ENCODE peak calls at places on chromosomes 5 and 9, in four cellular contexts. One of them, this sample, is unnamed.

GRCh38 chr5:179967489-179967888 is 59.8 kb upstream of the TBC1D9B start:
- DNase-seq in WTC11: no peak
- DNase-seq in dorsolateral prefrontal cortex: no peak
- DNase-seq in AG09319: no peak
- DNase-seq in this sample: no peak

GRCh38 chr5:175772747-175773533 is 98.4 kb upstream of the CPLX2 start:
- DNase-seq in dorsolateral prefrontal cortex: no peak
- DNase-seq in AG09319: no peak
- DNase-seq in WTC11: peak
- DNase-seq in this sample: peak

GRCh38 chr5:59218424-59219045 is 635.7 kb downstream of the RAB3C start:
- DNase-seq in AG09319: no peak
- DNase-seq in WTC11: no peak
- DNase-seq in dorsolateral prefrontal cortex: no peak
- DNase-seq in this sample: peak

GRCh38 chr5:124519396-124519795 is 227.0 kb downstream of the ZNF608 start:
- DNase-seq in WTC11: no peak
- DNase-seq in AG09319: peak
- DNase-seq in dorsolateral prefrontal cortex: no peak
- DNase-seq in this sample: peak

GRCh38 chr5:32369032-32369431 is 56.3 kb upstream of the MTMR12 start:
- DNase-seq in WTC11: no peak
- DNase-seq in dorsolateral prefrontal cortex: no peak
- DNase-seq in AG09319: no peak
- DNase-seq in this sample: no peak

GRCh38 chr5:32708949-32709348 is 2.2 kb upstream of the NPR3 start:
- DNase-seq in dorsolateral prefrontal cortex: no peak
- DNase-seq in AG09319: no peak
- DNase-seq in WTC11: peak
- DNase-seq in this sample: no peak

GRCh38 chr5:179323026-179323571 is 22.2 kb downstream of the ADAMTS2 start:
- DNase-seq in WTC11: peak
- DNase-seq in AG09319: no peak
- DNase-seq in dorsolateral prefrontal cortex: peak
- DNase-seq in this sample: no peak

GRCh38 chr9:131839281-131840084 is 99.6 kb upstream of the RAPGEF1 start:
- DNase-seq in AG09319: no peak
- DNase-seq in WTC11: no peak
- DNase-seq in dorsolateral prefrontal cortex: no peak
- DNase-seq in this sample: peak

GRCh38 chr9:128713941-128714573 is 9.9 kb downstream of the ZDHHC12 start:
- DNase-seq in dorsolateral prefrontal cortex: no peak
- DNase-seq in WTC11: peak
- DNase-seq in AG09319: no peak
- DNase-seq in this sample: no peak

GRCh38 chr9:88400021-88400420 is 11.8 kb downstream of the SPIN1 start:
- DNase-seq in dorsolateral prefrontal cortex: no peak
- DNase-seq in AG09319: no peak
- DNase-seq in WTC11: no peak
- DNase-seq in this sample: no peak

GRCh38 chr9:134188421-134189166 is 24.2 kb upstream of the RNU6ATAC start:
- DNase-seq in dorsolateral prefrontal cortex: no peak
- DNase-seq in AG09319: no peak
- DNase-seq in WTC11: no peak
- DNase-seq in this sample: no peak

GRCh38 chr5:7330141-7330712 is 65.7 kb upstream of the ADCY2 start:
- DNase-seq in WTC11: no peak
- DNase-seq in AG09319: no peak
- DNase-seq in dorsolateral prefrontal cortex: no peak
- DNase-seq in this sample: no peak

GRCh38 chr5:10564838-10565784 is 1.2 kb downstream of the ANKRD33B start:
- DNase-seq in WTC11: peak
- DNase-seq in AG09319: no peak
- DNase-seq in dorsolateral prefrontal cortex: no peak
- DNase-seq in this sample: no peak

GRCh38 chr9:96688215-96688614 is 33.1 kb upstream of the PRXL2C start:
- DNase-seq in dorsolateral prefrontal cortex: no peak
- DNase-seq in AG09319: no peak
- DNase-seq in WTC11: no peak
- DNase-seq in this sample: no peak

GRCh38 chr5:16934123-16934522 is 2.0 kb downstream of the MYO10 start:
- DNase-seq in WTC11: peak
- DNase-seq in dorsolateral prefrontal cortex: no peak
- DNase-seq in AG09319: no peak
- DNase-seq in this sample: peak

GRCh38 chr9:68739631-68740174 is 34.7 kb downstream of the PIP5K1B start:
- DNase-seq in AG09319: no peak
- DNase-seq in dorsolateral prefrontal cortex: no peak
- DNase-seq in WTC11: no peak
- DNase-seq in this sample: no peak

GRCh38 chr9:87543251-87543650 is 45.6 kb downstream of the DAPK1 start:
- DNase-seq in WTC11: no peak
- DNase-seq in AG09319: no peak
- DNase-seq in dorsolateral prefrontal cortex: no peak
- DNase-seq in this sample: no peak

GRCh38 chr5:54803381-54804025 is 181.9 kb downstream of the ESM1 start:
- DNase-seq in dorsolateral prefrontal cortex: no peak
- DNase-seq in WTC11: no peak
- DNase-seq in AG09319: no peak
- DNase-seq in this sample: no peak

GRCh38 chr5:69334793-69335268 is 2.2 kb upstream of the CCDC125 start:
- DNase-seq in WTC11: peak
- DNase-seq in dorsolateral prefrontal cortex: peak
- DNase-seq in AG09319: peak
- DNase-seq in this sample: peak

GRCh38 chr9:93450817-93451761 is at the start of gene FAM120A:
- DNase-seq in AG09319: peak
- DNase-seq in WTC11: peak
- DNase-seq in dorsolateral prefrontal cortex: peak
- DNase-seq in this sample: peak

GRCh38 chr5:9878196-9878595 is 248.0 kb upstream of the TAS2R1 start:
- DNase-seq in dorsolateral prefrontal cortex: no peak
- DNase-seq in WTC11: no peak
- DNase-seq in AG09319: peak
- DNase-seq in this sample: no peak

GRCh38 chr5:61055434-61056006 is 106.7 kb downstream of the SMIM15 start:
- DNase-seq in AG09319: peak
- DNase-seq in WTC11: no peak
- DNase-seq in dorsolateral prefrontal cortex: no peak
- DNase-seq in this sample: peak
- TF ChIP-seq CTCF in AG09319: peak
- TF ChIP-seq CTCF in WTC11: peak
- TF ChIP-seq CTCF in dorsolateral prefrontal cortex: peak
- TF ChIP-seq CTCF in this sample: peak

GRCh38 chr9:33924978-33925797 is 108.2 kb downstream of the UBE2R2 start:
- DNase-seq in AG09319: no peak
- DNase-seq in dorsolateral prefrontal cortex: peak
- DNase-seq in WTC11: peak
- DNase-seq in this sample: peak
- TF ChIP-seq CTCF in AG09319: peak
- TF ChIP-seq CTCF in dorsolateral prefrontal cortex: peak
- TF ChIP-seq CTCF in WTC11: peak
- TF ChIP-seq CTCF in this sample: peak

GRCh38 chr5:177494356-177495195 is 2.8 kb downstream of the PDLIM7 start:
- DNase-seq in dorsolateral prefrontal cortex: no peak
- DNase-seq in AG09319: no peak
- DNase-seq in WTC11: peak
- DNase-seq in this sample: peak
- TF ChIP-seq CTCF in dorsolateral prefrontal cortex: no peak
- TF ChIP-seq CTCF in AG09319: peak
- TF ChIP-seq CTCF in WTC11: no peak
- TF ChIP-seq CTCF in this sample: peak

DNA sequence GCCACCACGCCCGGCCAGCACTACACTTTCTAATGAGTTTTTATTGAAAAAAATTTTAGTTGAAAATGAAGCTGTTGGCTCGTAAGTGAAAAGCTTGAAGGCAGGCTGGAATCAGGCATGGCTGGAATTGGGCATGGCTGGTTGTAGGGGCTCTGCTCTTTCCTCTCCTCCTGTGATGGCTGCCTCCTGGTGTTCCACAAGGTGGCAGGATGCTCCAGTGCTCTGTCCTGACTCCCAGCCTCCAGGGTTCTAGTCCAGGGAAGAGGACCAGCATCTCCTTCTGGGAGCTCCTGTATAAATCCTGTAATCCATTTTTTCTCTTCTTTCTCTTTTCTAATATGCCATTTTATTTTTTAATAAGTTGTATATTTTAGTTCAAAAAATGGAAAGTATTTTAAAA is 57.2 kb upstream of the DHFR start:
- DNase-seq in AG09319: no peak
- DNase-seq in WTC11: peak
- DNase-seq in dorsolateral prefrontal cortex: no peak
- DNase-seq in this sample: peak
- TF ChIP-seq CTCF in AG09319: peak
- TF ChIP-seq CTCF in WTC11: no peak
- TF ChIP-seq CTCF in dorsolateral prefrontal cortex: peak
- TF ChIP-seq CTCF in this sample: peak

This sample was measured in MCF 10A.